ENCODE peak calls at places on chromosomes 11 and 22, in nine cellular contexts. Q, S, H, L, N, R, B, W and D are unnamed samples.

GRCh38 chr11:46900091-46900746 is 18.1 kb downstream of the LRP4 start:
- DNase-seq in Q (no peak), S (no peak), H (no peak), L (no peak), N (no peak), R (no peak), B (no peak), W (no peak), D (no peak)

GRCh38 chr11:9710852-9711251 is 47.0 kb downstream of the SWAP70 start:
- DNase-seq in Q (no peak), S (no peak), H (no peak), L (no peak), N (no peak), R (no peak), B (no peak), W (no peak), D (no peak)

GRCh38 chr11:33774356-33775063 is at the start of gene FBXO3:
- DNase-seq in Q (peak), S (peak), H (peak), L (no peak), N (peak), R (peak), B (peak), W (peak), D (no peak)

GRCh38 chr11:58926695-58927094 is 12.6 kb upstream of the GLYATL1 start:
- DNase-seq in Q (no peak), S (no peak), H (no peak), L (peak), N (no peak), R (no peak), B (no peak), W (no peak), D (peak)

GRCh38 chr11:19321351-19321750 is 80.6 kb upstream of the E2F8 start:
- DNase-seq in Q (no peak), S (no peak), H (no peak), L (no peak), N (no peak), R (no peak), B (no peak), W (no peak), D (no peak)

GRCh38 chr11:117882539-117882938 is 6.1 kb upstream of the FXYD6 start:
- DNase-seq in Q (no peak), S (no peak), H (no peak), L (no peak), N (no peak), R (no peak), B (no peak), W (no peak), D (no peak)

GRCh38 chr22:44574581-44575343 is 76.7 kb upstream of the RTL6 start:
- DNase-seq in Q (no peak), S (peak), H (no peak), L (no peak), N (no peak), R (no peak), B (no peak), W (peak), D (no peak)

GRCh38 chr11:62647609-62648005 is 1.2 kb upstream of the GANAB start:
- DNase-seq in Q (no peak), S (no peak), H (no peak), L (no peak), N (no peak), R (no peak), B (no peak), W (no peak), D (no peak)

GRCh38 chr22:37556750-37557149 is 3.5 kb upstream of the CDC42EP1 start:
- DNase-seq in Q (no peak), S (no peak), H (no peak), L (no peak), N (no peak), R (no peak), B (peak), W (no peak), D (no peak)

GRCh38 chr11:34180045-34180813 is 74.8 kb downstream of the NAT10 start:
- DNase-seq in Q (peak), S (no peak), H (no peak), L (no peak), N (no peak), R (no peak), B (no peak), W (no peak), D (no peak)

GRCh38 chr11:134270250-134270714 is 5.9 kb upstream of the GLB1L3 start:
- DNase-seq in Q (peak), S (no peak), H (no peak), L (no peak), N (peak), R (no peak), B (peak), W (no peak), D (no peak)

GRCh38 chr11:33674035-33674814 is 26.4 kb downstream of the C11orf91 start:
- DNase-seq in Q (no peak), S (no peak), H (no peak), L (peak), N (no peak), R (no peak), B (no peak), W (no peak), D (no peak)

GRCh38 chr22:46029574-46030200 is 52.7 kb upstream of the WNT7B start:
- DNase-seq in Q (no peak), S (peak), H (no peak), L (no peak), N (no peak), R (peak), B (no peak), W (no peak), D (no peak)

GRCh38 chr11:57513911-57514537 is 1.5 kb downstream of the SLC43A1 start:
- DNase-seq in Q (peak), S (peak), H (peak), L (no peak), N (no peak), R (peak), B (peak), W (peak), D (no peak)

GRCh38 chr11:116929393-116930090 is 92.1 kb upstream of the APOA1 start:
- DNase-seq in Q (no peak), S (no peak), H (peak), L (no peak), N (no peak), R (no peak), B (no peak), W (no peak), D (no peak)

GRCh38 chr11:78830277-78830676 is 255.6 kb upstream of the NARS2 start:
- DNase-seq in Q (no peak), S (no peak), H (no peak), L (no peak), N (no peak), R (no peak), B (no peak), W (no peak), D (no peak)

DNA sequence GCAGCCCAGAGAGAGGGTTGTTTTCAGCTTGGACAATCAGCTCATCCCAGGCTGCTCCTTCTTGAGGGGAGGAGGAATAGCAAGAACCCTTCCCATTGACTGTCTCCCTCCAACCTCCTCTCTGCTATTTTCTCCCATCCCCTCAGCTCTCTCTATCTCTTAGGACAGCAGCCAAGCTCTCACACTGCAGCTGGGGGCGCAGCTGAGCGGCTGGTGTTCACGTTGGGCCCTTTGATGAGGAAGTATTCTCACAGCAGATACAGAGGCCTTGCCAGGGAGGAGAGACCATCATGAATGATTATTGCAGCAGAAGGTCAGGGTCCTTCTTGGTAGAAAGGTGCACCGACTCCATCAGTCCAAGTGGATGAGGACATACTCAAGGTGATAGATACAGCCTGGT is 26.5 kb upstream of the CADM1 start:
- DNase-seq in Q (peak), S (no peak), H (no peak), L (no peak), N (peak), R (no peak), B (peak), W (no peak), D (no peak)
- TF ChIP-seq CTCF in Q (peak), S (no peak), H (no peak), L (no peak), N (no peak), R (no peak), B (peak), W (no peak), D (no peak)

DNA sequence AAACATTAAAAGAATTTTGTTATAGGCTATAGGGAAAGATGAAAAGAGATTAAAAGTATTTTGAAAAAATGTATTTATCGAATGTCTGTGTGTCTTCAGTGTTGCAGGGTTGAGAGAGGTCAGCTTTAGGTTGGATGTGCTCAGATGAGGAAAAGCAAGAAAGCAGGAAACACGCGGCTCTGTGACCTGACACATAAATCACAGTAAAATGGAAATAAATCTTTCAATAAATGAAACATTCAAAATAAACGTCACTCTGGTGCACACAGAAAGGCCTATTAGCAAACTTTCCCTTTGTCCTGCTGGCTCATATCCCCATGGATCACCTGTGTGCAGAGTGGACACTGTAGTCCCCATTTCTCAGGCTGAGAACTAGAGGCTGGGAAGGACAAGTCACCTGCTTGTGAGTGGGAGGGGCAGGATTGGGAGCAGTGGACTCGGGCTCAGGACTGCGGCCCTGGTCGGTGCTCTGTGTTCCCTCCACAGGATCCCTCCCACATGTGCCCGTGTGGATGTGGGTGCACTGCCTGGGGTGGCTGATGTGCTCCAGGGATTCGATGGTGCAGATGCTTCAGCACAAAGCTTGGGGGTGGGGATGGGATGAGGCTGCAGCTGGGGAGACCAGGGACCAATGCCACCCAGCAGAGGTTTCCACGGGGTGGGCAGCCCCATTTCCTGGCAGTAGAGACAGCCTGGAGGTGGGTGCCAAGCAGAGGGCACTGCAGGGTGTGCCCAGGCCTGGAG is 96.0 kb upstream of the IGLL5 start:
- DNase-seq in Q (no peak), S (no peak), H (no peak), L (no peak), N (no peak), R (no peak), B (no peak), W (no peak), D (no peak)
- H3K4me3 ChIP-seq in Q (no peak), S (no peak), H (no peak), L (no peak), N (no peak), R (no peak), B (no peak), W (no peak), D (no peak)

DNA sequence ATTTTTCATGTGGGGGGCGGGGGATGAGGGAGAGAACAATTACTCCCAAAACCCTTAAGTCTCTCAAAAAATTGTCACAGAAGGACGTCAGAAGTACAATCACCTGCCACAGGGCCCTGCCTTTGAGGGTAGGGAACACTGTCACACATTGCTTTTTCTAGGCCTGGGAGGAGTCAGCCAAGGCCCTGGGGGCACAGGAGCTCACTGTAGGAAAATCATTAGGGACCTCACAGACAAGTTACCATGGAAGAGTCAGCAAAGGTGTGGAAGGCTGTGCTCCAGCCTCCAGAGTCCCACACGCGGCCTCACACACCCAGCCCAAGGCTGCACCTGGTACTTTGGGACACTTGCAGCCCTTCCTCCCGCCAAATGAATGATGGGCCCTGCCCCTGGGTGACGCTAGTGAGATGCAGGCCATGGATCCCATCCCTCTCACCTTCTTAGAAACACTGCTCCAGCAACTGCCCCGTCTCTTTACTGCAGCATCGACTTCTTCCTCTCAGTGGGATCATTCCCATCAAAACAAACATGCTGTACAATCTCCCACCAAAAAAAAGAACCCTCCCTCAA is 3.3 kb downstream of the PLEKHA7 start:
- DNase-seq in Q (no peak), S (no peak), H (no peak), L (no peak), N (no peak), R (no peak), B (no peak), W (no peak), D (no peak)
- TF ChIP-seq CTCF in Q (no peak), S (no peak), H (no peak), L (no peak), N (no peak), R (no peak), B (no peak), W (no peak), D (no peak)

GRCh38 chr11:121716060-121716459 is 263.3 kb upstream of the SORL1-AS1 start:
- DNase-seq in Q (no peak), S (no peak), H (no peak), L (no peak), N (no peak), R (no peak), B (no peak), W (peak), D (no peak)

GRCh38 chr11:121717296-121717695 is 264.5 kb upstream of the SORL1-AS1 start:
- DNase-seq in Q (no peak), S (no peak), H (no peak), L (no peak), N (no peak), R (no peak), B (no peak), W (no peak), D (no peak)

GRCh38 chr11:121714356-121714755 is 261.6 kb upstream of the SORL1-AS1 start:
- DNase-seq in Q (no peak), S (no peak), H (no peak), L (no peak), N (no peak), R (no peak), B (no peak), W (no peak), D (no peak)

GRCh38 chr11:121711900-121712424 is 259.2 kb upstream of the SORL1-AS1 start:
- DNase-seq in Q (no peak), S (no peak), H (no peak), L (no peak), N (no peak), R (no peak), B (no peak), W (no peak), D (no peak)

GRCh38 chr11:121715395-121715794 is 262.6 kb upstream of the SORL1-AS1 start:
- DNase-seq in Q (no peak), S (no peak), H (no peak), L (no peak), N (no peak), R (no peak), B (no peak), W (no peak), D (no peak)
- H3K4me3 ChIP-seq in Q (no peak), S (no peak), H (no peak), L (no peak), N (no peak), R (no peak), B (no peak), W (no peak), D (no peak)

GRCh38 chr22:29267858-29268510 is at the start of the genes EWSR1 and RHBDD3:
- DNase-seq in Q (peak), S (peak), H (peak), L (no peak), N (peak), R (peak), B (peak), W (peak), D (peak)
- TF ChIP-seq CTCF in Q (no peak), S (no peak), H (no peak), L (no peak), N (no peak), R (no peak), B (no peak), W (peak), D (no peak)